ENCODE peak calls at places on chromosomes 7 and 10, in eight cellular contexts. One of them, this sample, is unnamed.

GRCh38 chr10:22550732-22551131 is 163.6 kb downstream of the PIP4K2A start:
- DNase-seq in HCT116: peak
- DNase-seq in neural crest cell: peak
- DNase-seq in nephron progenitor cell: peak
- DNase-seq in lung: no peak
- DNase-seq in A549: peak
- DNase-seq in bronchial epithelial cell: peak
- DNase-seq in AG04450: no peak
- DNase-seq in this sample: no peak

GRCh38 chr7:132930881-132931280 is 151.0 kb downstream of the CHCHD3 start:
- DNase-seq in lung: no peak
- DNase-seq in A549: peak
- DNase-seq in AG04450: no peak
- DNase-seq in HCT116: no peak
- DNase-seq in bronchial epithelial cell: peak
- DNase-seq in nephron progenitor cell: no peak
- DNase-seq in neural crest cell: no peak
- DNase-seq in this sample: no peak

GRCh38 chr10:127580822-127581221 is 31.7 kb downstream of the NPS start:
- DNase-seq in nephron progenitor cell: no peak
- DNase-seq in bronchial epithelial cell: no peak
- DNase-seq in lung: no peak
- DNase-seq in HCT116: no peak
- DNase-seq in AG04450: no peak
- DNase-seq in A549: no peak
- DNase-seq in neural crest cell: no peak
- DNase-seq in this sample: no peak

GRCh38 chr7:85186083-85186520 is 754 bp downstream of the SEMA3D start:
- DNase-seq in lung: peak
- DNase-seq in HCT116: no peak
- DNase-seq in bronchial epithelial cell: peak
- DNase-seq in neural crest cell: peak
- DNase-seq in AG04450: no peak
- DNase-seq in nephron progenitor cell: peak
- DNase-seq in A549: peak
- DNase-seq in this sample: peak

GRCh38 chr7:55144955-55145342 is 126.1 kb downstream of the EGFR start:
- DNase-seq in A549: no peak
- DNase-seq in lung: no peak
- DNase-seq in neural crest cell: no peak
- DNase-seq in bronchial epithelial cell: no peak
- DNase-seq in AG04450: no peak
- DNase-seq in nephron progenitor cell: peak
- DNase-seq in HCT116: no peak
- DNase-seq in this sample: no peak

GRCh38 chr10:47282657-47283018 is 17.4 kb upstream of the GDF10 start:
- DNase-seq in AG04450: no peak
- DNase-seq in A549: no peak
- DNase-seq in bronchial epithelial cell: no peak
- DNase-seq in lung: no peak
- DNase-seq in HCT116: no peak
- DNase-seq in nephron progenitor cell: no peak
- DNase-seq in neural crest cell: no peak
- DNase-seq in this sample: no peak

GRCh38 chr10:127871631-127872010 is 21.1 kb downstream of the CLRN3 start:
- DNase-seq in AG04450: no peak
- DNase-seq in neural crest cell: no peak
- DNase-seq in bronchial epithelial cell: no peak
- DNase-seq in HCT116: no peak
- DNase-seq in A549: no peak
- DNase-seq in nephron progenitor cell: no peak
- DNase-seq in lung: no peak
- DNase-seq in this sample: no peak

GRCh38 chr10:30436200-30436599 is 2.2 kb downstream of the MAP3K8 start:
- DNase-seq in A549: peak
- DNase-seq in neural crest cell: no peak
- DNase-seq in AG04450: no peak
- DNase-seq in nephron progenitor cell: peak
- DNase-seq in HCT116: no peak
- DNase-seq in lung: peak
- DNase-seq in bronchial epithelial cell: no peak
- DNase-seq in this sample: no peak

GRCh38 chr10:92574545-92575377 is 868 bp upstream of the IDE start:
- DNase-seq in neural crest cell: no peak
- DNase-seq in lung: no peak
- DNase-seq in bronchial epithelial cell: peak
- DNase-seq in nephron progenitor cell: no peak
- DNase-seq in HCT116: no peak
- DNase-seq in A549: no peak
- DNase-seq in AG04450: no peak
- DNase-seq in this sample: no peak
- TF ChIP-seq CTCF in neural crest cell: peak
- TF ChIP-seq CTCF in lung: no peak
- TF ChIP-seq CTCF in bronchial epithelial cell: peak
- TF ChIP-seq CTCF in nephron progenitor cell: no peak
- TF ChIP-seq CTCF in HCT116: no peak
- TF ChIP-seq CTCF in A549: no peak
- TF ChIP-seq CTCF in AG04450: no peak
- TF ChIP-seq CTCF in this sample: no peak

DNA sequence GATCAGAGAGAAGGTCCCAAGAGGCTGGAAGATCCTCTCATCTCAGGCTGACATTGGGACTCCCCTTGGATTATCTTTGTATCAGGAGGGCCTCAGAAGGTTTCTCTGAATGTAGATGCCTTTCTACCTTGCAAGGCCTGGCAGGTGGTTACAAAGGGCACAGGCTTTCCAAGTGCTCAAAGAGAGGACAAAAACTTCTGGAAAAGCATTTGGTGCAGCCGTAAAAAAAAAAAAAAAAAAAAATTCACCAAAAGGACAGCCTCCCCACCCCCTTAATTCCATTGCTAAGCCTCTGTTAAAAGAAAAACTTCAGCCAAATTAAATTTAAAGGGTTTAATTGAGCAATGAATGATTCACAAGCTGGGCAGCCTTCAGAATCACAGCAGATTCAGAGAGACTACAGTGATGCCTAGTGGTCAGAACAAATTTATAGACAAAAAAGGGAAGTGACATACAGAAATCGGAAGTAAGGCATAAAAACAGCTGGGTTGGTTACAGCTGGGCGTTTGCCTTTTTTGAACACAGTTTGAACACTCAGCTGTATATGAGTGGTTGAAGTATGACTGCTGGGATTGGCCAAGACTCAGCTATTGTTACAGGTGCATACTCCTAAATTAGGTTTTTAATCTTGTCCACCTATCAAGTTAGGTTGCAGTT is 42.5 kb upstream of the LRGUK start:
- DNase-seq in lung: no peak
- DNase-seq in neural crest cell: no peak
- DNase-seq in A549: no peak
- DNase-seq in HCT116: no peak
- DNase-seq in bronchial epithelial cell: no peak
- DNase-seq in nephron progenitor cell: no peak
- DNase-seq in AG04450: no peak
- DNase-seq in this sample: no peak
- TF ChIP-seq CTCF in lung: no peak
- TF ChIP-seq CTCF in neural crest cell: no peak
- TF ChIP-seq CTCF in A549: no peak
- TF ChIP-seq CTCF in HCT116: no peak
- TF ChIP-seq CTCF in bronchial epithelial cell: no peak
- TF ChIP-seq CTCF in nephron progenitor cell: no peak
- TF ChIP-seq CTCF in AG04450: no peak
- TF ChIP-seq CTCF in this sample: no peak

DNA sequence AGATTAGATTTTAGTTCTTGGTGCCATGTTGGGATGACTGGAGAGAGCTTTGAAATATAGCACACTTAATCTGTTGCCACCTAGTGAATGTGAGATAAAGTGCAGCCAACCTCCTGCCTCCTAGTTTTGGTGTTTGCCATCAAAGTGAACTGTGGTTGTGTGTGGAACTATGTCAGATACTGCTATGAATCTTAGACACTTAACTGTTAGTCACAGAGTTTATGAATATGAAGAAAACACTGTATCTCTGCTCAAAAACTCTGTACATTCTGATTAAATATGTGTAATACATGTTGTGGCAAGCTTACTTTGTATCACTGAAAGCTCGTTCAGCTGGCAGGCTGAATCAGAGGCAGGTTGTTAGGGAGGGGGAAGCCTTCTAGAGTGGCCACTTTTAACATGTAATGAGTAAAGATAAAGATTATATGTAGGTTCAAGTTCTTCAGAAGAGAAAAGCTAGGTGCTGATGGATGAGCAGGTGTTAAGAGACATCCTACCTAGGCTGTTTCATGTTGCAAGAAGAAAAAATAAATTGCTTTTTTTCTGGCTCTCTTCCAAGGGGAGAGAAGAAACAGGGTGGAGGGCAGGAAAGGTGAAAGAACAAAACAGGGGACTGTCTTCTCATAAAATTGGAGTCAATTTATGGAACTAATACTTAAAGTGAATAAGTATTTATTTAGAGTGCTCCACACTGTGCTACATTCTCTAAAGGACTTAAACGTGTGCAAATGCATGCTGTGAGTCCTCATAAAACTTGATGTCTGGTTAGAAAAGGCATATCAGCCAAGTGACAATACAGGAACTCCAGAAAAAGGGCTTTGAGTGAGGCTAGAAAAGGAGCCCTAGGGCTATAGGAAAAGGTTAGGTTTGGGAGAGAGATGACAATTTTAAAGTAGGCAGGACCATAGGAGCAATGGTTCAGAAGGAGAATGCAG is 14.1 kb upstream of the LAMB1 start:
- DNase-seq in lung: no peak
- DNase-seq in bronchial epithelial cell: peak
- DNase-seq in neural crest cell: no peak
- DNase-seq in nephron progenitor cell: no peak
- DNase-seq in A549: peak
- DNase-seq in AG04450: no peak
- DNase-seq in HCT116: peak
- DNase-seq in this sample: no peak
- TF ChIP-seq CTCF in lung: no peak
- TF ChIP-seq CTCF in bronchial epithelial cell: peak
- TF ChIP-seq CTCF in neural crest cell: peak
- TF ChIP-seq CTCF in nephron progenitor cell: peak
- TF ChIP-seq CTCF in A549: peak
- TF ChIP-seq CTCF in AG04450: peak
- TF ChIP-seq CTCF in HCT116: no peak
- TF ChIP-seq CTCF in this sample: peak

DNA sequence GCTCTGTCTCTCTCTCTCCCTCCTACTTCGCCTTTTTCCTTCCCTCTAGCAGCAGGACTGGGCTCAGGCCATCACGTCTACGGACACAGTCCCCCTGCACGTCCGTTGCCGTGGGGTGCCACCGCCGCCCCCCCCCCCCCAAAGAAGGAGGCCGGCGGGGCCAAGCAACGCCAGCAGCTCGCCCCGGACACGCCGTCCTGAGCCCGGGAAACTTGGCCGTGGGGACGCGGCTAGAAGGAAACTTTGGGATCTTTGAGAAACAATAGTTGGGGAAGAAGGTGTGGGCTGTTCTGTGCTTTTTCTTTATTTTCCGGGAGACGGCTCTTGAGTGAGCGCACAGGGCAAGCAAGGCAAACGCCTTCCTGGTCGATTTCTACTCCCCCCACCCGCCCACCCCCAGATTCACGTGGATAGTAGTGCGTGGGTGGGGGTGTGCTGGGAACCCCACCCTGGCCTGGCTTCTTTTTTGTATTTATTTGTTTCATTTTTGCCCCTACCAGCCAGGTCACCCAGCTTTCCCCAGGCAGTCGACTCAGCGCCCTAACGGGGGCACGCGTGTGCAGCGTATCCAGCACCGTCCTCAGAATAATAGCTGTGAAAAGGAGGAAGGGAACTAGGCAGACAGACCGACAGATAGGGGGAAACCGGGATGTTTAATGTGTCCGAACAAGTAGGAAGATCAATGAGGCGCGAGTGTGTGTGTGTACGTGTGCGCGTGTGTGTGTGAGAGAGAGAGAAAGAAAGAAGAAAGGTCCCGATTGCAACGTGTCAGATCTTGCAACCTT is 1.4 kb downstream of the MXI1 start:
- DNase-seq in bronchial epithelial cell: peak
- DNase-seq in neural crest cell: no peak
- DNase-seq in nephron progenitor cell: peak
- DNase-seq in HCT116: no peak
- DNase-seq in AG04450: no peak
- DNase-seq in lung: no peak
- DNase-seq in A549: peak
- DNase-seq in this sample: no peak
- TF ChIP-seq CTCF in bronchial epithelial cell: no peak
- TF ChIP-seq CTCF in neural crest cell: no peak
- TF ChIP-seq CTCF in nephron progenitor cell: no peak
- TF ChIP-seq CTCF in HCT116: no peak
- TF ChIP-seq CTCF in AG04450: peak
- TF ChIP-seq CTCF in lung: no peak
- TF ChIP-seq CTCF in A549: peak
- TF ChIP-seq CTCF in this sample: peak

GRCh38 chr10:50653758-50654157 is 30.0 kb upstream of the SGMS1 start:
- DNase-seq in HCT116: no peak
- DNase-seq in lung: no peak
- DNase-seq in nephron progenitor cell: no peak
- DNase-seq in AG04450: no peak
- DNase-seq in A549: no peak
- DNase-seq in bronchial epithelial cell: no peak
- DNase-seq in neural crest cell: no peak
- DNase-seq in this sample: no peak

GRCh38 chr10:50651808-50652207 is 28.1 kb upstream of the SGMS1 start:
- DNase-seq in A549: no peak
- DNase-seq in nephron progenitor cell: no peak
- DNase-seq in lung: no peak
- DNase-seq in HCT116: no peak
- DNase-seq in AG04450: no peak
- DNase-seq in bronchial epithelial cell: no peak
- DNase-seq in neural crest cell: no peak
- DNase-seq in this sample: no peak

GRCh38 chr10:50648935-50649227 is 25.1 kb upstream of the SGMS1 start:
- DNase-seq in AG04450: no peak
- DNase-seq in bronchial epithelial cell: no peak
- DNase-seq in nephron progenitor cell: no peak
- DNase-seq in neural crest cell: no peak
- DNase-seq in HCT116: no peak
- DNase-seq in A549: no peak
- DNase-seq in lung: no peak
- DNase-seq in this sample: no peak

GRCh38 chr10:50650481-50650880 is 26.7 kb upstream of the SGMS1 start:
- DNase-seq in bronchial epithelial cell: no peak
- DNase-seq in A549: no peak
- DNase-seq in HCT116: no peak
- DNase-seq in neural crest cell: no peak
- DNase-seq in AG04450: no peak
- DNase-seq in nephron progenitor cell: no peak
- DNase-seq in lung: no peak
- DNase-seq in this sample: no peak

GRCh38 chr10:50653142-50653541 is 29.4 kb upstream of the SGMS1 start:
- DNase-seq in A549: peak
- DNase-seq in neural crest cell: no peak
- DNase-seq in HCT116: peak
- DNase-seq in lung: no peak
- DNase-seq in bronchial epithelial cell: peak
- DNase-seq in AG04450: no peak
- DNase-seq in nephron progenitor cell: no peak
- DNase-seq in this sample: peak
- TF ChIP-seq CTCF in A549: peak
- TF ChIP-seq CTCF in neural crest cell: no peak
- TF ChIP-seq CTCF in HCT116: peak
- TF ChIP-seq CTCF in lung: peak
- TF ChIP-seq CTCF in bronchial epithelial cell: peak
- TF ChIP-seq CTCF in AG04450: peak
- TF ChIP-seq CTCF in nephron progenitor cell: no peak
- TF ChIP-seq CTCF in this sample: peak

This sample was measured in astrocyte of the cerebellum.